ENCODE peak calls at places on chromosomes 5 and 9, in four cellular contexts. Z is CD8-positive, alpha-beta T cell; Y is CD8-positive, alpha-beta memory T cell; F is tibial artery. C is an unnamed sample. For H3K4me1, the result is how much of the 10 kb centered on the place peaks cover.

GRCh38 chr9:16136961-16137360 is 584.1 kb downstream of the CCDC171 start:
- DNase-seq in Z (no peak), Y (no peak), F (peak), C (no peak)

GRCh38 chr5:140664018-140664352 is 719 bp upstream of the WDR55 start:
- DNase-seq in Z (no peak), Y (no peak), F (no peak), C (no peak)

GRCh38 chr5:120504057-120504456 is 40.0 kb downstream of the PRR16 start:
- DNase-seq in Z (no peak), Y (no peak), F (no peak), C (no peak)

GRCh38 chr5:107402881-107403280 is 267.9 kb downstream of the EFNA5 start:
- DNase-seq in Z (no peak), Y (no peak), F (no peak), C (no peak)

GRCh38 chr5:52948418-52949076 is 40.6 kb upstream of the ITGA2 start:
- DNase-seq in Z (peak), Y (peak), F (peak), C (peak)

GRCh38 chr5:174725991-174726601 is 1.7 kb downstream of the MSX2 start:
- DNase-seq in Z (no peak), Y (no peak), F (no peak), C (no peak)

GRCh38 chr5:173201636-173202265 is 33.3 kb downstream of the NKX2-5 start:
- DNase-seq in Z (no peak), Y (no peak), F (no peak), C (no peak)

GRCh38 chr5:154829589-154830218 is 20.7 kb downstream of the FAXDC2 start:
- DNase-seq in Z (peak), Y (peak), F (no peak), C (no peak)

GRCh38 chr5:40477856-40478546 is 201.7 kb upstream of the PTGER4 start:
- DNase-seq in Z (no peak), Y (no peak), F (no peak), C (no peak)

GRCh38 chr5:131394128-131394527 is 130.3 kb downstream of the CDC42SE2 start:
- DNase-seq in Z (no peak), Y (peak), F (no peak), C (no peak)

GRCh38 chr9:77497322-77498198 is 150.6 kb downstream of the GNA14 start:
- DNase-seq in Z (no peak), Y (no peak), F (no peak), C (no peak)

GRCh38 chr5:6704361-6704851 is 8.8 kb upstream of the TENT4A start:
- DNase-seq in Z (no peak), Y (no peak), F (peak), C (no peak)

GRCh38 chr9:91815896-91816295 is 134.1 kb downstream of the ROR2 start:
- DNase-seq in Z (no peak), Y (no peak), F (peak), C (no peak)

GRCh38 chr9:4762889-4763521 is 22.0 kb upstream of the AK3 start:
- DNase-seq in Z (no peak), Y (no peak), F (peak), C (peak)

GRCh38 chr5:105836906-105837305 is 1833.8 kb downstream of the EFNA5 start:
- DNase-seq in Z (no peak), Y (no peak), F (no peak), C (no peak)

GRCh38 chr9:130155647-130156046 is 16.6 kb upstream of the NCS1 start:
- DNase-seq in Z (no peak), Y (no peak), F (no peak), C (no peak)

GRCh38 chr9:71704806-71705205 is 63.5 kb downstream of the CEMIP2 start:
- DNase-seq in Z (no peak), Y (no peak), F (no peak), C (no peak)

GRCh38 chr5:1006656-1007071 is 1.9 kb upstream of the NKD2 start:
- DNase-seq in Z (no peak), Y (no peak), F (peak), C (no peak)

GRCh38 chr5:45643051-45643450 is 53.1 kb downstream of the HCN1 start:
- DNase-seq in Z (no peak), Y (no peak), F (no peak), C (no peak)

GRCh38 chr5:167217097-167217743 is 1074.2 kb upstream of the WWC1 start:
- DNase-seq in Z (no peak), Y (no peak), F (no peak), C (no peak)

GRCh38 chr5:855771-856530 is 5.2 kb upstream of the ZDHHC11 start:
- DNase-seq in Z (no peak), Y (no peak), F (peak), C (no peak)

DNA sequence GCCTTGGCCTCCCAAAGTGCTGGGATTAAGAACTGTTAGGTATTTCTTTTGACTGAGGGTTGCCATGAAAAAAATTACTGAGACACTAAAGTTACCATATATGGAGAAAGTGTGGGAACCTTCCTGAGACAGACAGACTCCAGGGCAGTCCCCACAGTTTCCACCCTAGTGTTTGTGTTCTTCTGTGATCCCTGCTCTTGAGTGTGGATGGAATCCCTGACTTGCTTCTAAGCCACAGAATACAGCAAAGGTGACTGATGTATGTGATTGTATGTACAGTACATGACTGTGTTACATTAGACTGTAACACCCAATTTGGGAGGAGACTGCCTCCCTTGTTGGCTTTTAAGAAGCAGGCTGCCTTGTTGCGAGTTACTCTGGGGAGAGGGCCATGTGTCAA is 24.7 kb upstream of the ADAM19 start:
- DNase-seq in Z (no peak), Y (no peak), F (no peak), C (no peak)
- H3K4me1 ChIP-seq in Z (under half), Y (under half), F (under half), C (under half)

GRCh38 chr9:75417471-75417870 is 329.2 kb downstream of the OSTF1 start:
- DNase-seq in Z (no peak), Y (no peak), F (no peak), C (no peak)
- H3K4me1 ChIP-seq in Z (under half), Y (under half), F (under half), C (under half)

GRCh38 chr9:109975574-109976327 is 195.8 kb downstream of the PALM2AKAP2 start:
- DNase-seq in Z (no peak), Y (no peak), F (no peak), C (no peak)
- H3K4me1 ChIP-seq in Z (under half), Y (under half), F (under half), C (under half)

DNA sequence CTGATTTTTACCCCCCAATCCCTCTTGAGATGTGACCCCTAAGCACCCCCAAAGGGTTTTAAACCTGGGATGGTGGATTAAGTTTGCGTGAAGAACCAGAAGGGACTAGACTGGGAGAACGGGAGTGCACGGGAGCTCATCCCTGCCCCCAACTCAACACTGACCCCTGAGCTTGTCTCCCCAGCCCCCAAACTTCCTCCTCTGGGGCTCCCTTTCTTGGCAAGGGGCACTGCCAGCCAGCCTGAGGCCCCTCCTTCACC is 5.0 kb upstream of the SET start:
- DNase-seq in Z (no peak), Y (no peak), F (no peak), C (peak)
- H3K4me1 ChIP-seq in Z (under half), Y (half or more), F (under half), C (under half)

GRCh38 chr9:89437772-89438171 is 60.1 kb downstream of the SEMA4D start:
- DNase-seq in Z (no peak), Y (no peak), F (no peak), C (no peak)
- H3K4me1 ChIP-seq in Z (half or more), Y (half or more), F (under half), C (under half)

GRCh38 chr9:19117039-19117716 is 10.1 kb downstream of the PLIN2 start:
- DNase-seq in Z (no peak), Y (no peak), F (no peak), C (no peak)

GRCh38 chr9:19120846-19121245 is 6.4 kb downstream of the PLIN2 start:
- DNase-seq in Z (no peak), Y (no peak), F (no peak), C (no peak)

GRCh38 chr9:19116391-19116790 is 10.9 kb downstream of the PLIN2 start:
- DNase-seq in Z (no peak), Y (no peak), F (no peak), C (no peak)

GRCh38 chr9:19119801-19120440 is 7.4 kb downstream of the PLIN2 start:
- DNase-seq in Z (no peak), Y (no peak), F (no peak), C (no peak)

GRCh38 chr9:19119241-19119640 is 8.1 kb downstream of the PLIN2 start:
- DNase-seq in Z (no peak), Y (no peak), F (no peak), C (no peak)
- H3K4me1 ChIP-seq in Z (under half), Y (under half), F (under half), C (under half)

DNA sequence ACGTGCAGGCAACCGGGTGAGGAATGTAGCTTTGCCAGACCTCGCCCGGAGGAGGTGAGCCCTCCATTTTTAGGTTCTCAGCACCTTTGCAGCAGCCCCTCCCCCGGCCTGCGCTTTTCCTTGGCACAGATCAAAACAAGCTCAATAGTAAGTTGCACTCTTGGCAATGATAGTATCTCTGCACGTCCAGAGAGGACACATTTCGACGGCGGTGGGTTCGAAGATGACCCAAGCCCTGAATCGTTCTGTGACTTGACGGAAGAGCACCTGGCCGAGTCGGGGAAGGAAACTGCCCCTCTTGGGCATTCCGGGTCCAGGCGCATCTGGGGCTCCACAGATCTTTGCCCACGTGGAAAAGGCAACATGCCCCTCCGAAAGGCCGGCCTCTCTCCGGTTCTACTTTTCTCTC is 904 bp downstream of the GDNF start:
- DNase-seq in Z (no peak), Y (no peak), F (no peak), C (no peak)
- H3K4me1 ChIP-seq in Z (under half), Y (under half), F (under half), C (under half)

DNA sequence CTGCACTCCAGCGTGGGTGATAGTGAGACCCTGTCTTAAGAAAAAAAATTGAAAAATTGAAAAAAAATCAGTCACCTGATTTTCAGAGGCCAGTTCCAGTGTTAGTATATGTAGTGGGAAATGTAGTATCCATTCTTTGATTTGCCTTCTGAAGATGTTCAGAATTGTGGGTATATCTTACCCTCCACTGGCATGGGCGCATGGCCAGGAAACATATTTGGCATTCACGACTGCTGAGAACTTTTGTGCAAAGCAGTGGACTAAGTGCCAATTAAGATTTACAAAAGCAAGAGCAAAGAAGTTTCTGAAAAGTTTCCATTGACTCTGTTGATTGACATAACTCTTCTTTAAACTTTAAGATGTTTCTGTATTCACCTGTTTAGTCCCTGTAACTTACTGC is 2.4 kb downstream of the CAVIN4 start:
- DNase-seq in Z (no peak), Y (no peak), F (no peak), C (no peak)
- H3K4me1 ChIP-seq in Z (under half), Y (under half), F (under half), C (under half)

GRCh38 chr9:137300607-137301085 is 1.4 kb downstream of the NRARP start:
- DNase-seq in Z (no peak), Y (no peak), F (no peak), C (peak)
- H3K4me1 ChIP-seq in Z (under half), Y (under half), F (under half), C (under half)